ENCODE peak calls at places on chromosomes 12 and 14, in six cellular contexts. Z, G, R, X, Q and E are unnamed samples.

GRCh38 chr14:96852823-96853422 is 55.7 kb downstream of the VRK1 start:
- DNase-seq in Z (no peak), G (no peak), R (peak; percentile 15), X (peak; percentile 20), Q (peak; percentile 63), E (peak; percentile 6)

GRCh38 chr12:58310828-58311273 is 369.5 kb downstream of the ATP23 start:
- DNase-seq in Z (no peak), G (no peak), R (peak; percentile 90), X (peak; percentile 99), Q (no peak), E (no peak)

GRCh38 chr14:74402264-74403251 is 23.5 kb downstream of the SYNDIG1L start:
- DNase-seq in Z (peak; percentile 41), G (no peak), R (no peak), X (no peak), Q (no peak), E (no peak)

GRCh38 chr14:23024612-23025075 is 10.1 kb downstream of the PSMB5 start:
- DNase-seq in Z (peak; percentile 56), G (no peak), R (no peak), X (no peak), Q (no peak), E (peak; percentile 41)

GRCh38 chr14:93789366-93790130 is 1.3 kb upstream of the PRIMA1 start:
- DNase-seq in Z (peak; percentile 20), G (no peak), R (no peak), X (no peak), Q (peak; percentile 42), E (no peak)

GRCh38 chr14:22047105-22047504 is 373.5 kb upstream of the OR4E1 start:
- DNase-seq in Z (no peak), G (no peak), R (no peak), X (no peak), Q (peak; percentile 80), E (no peak)

GRCh38 chr14:71163050-71163841 is 256.0 kb downstream of the PCNX1 start:
- DNase-seq in Z (no peak), G (no peak), R (no peak), X (no peak), Q (no peak), E (no peak)

GRCh38 chr14:100686858-100687257 is 39.8 kb upstream of the DLK1 start:
- DNase-seq in Z (no peak), G (no peak), R (no peak), X (no peak), Q (no peak), E (no peak)

GRCh38 chr12:111753144-111753881 is 13.4 kb upstream of the ALDH2 start:
- DNase-seq in Z (peak; percentile 79), G (peak; percentile 41), R (peak; percentile 48), X (no peak), Q (peak; percentile 81), E (peak; percentile 61)

GRCh38 chr12:47648056-47648579 is 57.7 kb downstream of the RPAP3 start:
- DNase-seq in Z (no peak), G (no peak), R (no peak), X (no peak), Q (no peak), E (no peak)

GRCh38 chr12:50166776-50167025 is 468 bp downstream of the CERS5 start:
- DNase-seq in Z (no peak), G (no peak), R (no peak), X (peak; percentile 24), Q (no peak), E (no peak)

GRCh38 chr12:6871052-6871957 is 1.8 kb downstream of the SPSB2 start:
- DNase-seq in Z (no peak), G (no peak), R (no peak), X (no peak), Q (peak; percentile 36), E (no peak)

GRCh38 chr12:47360771-47361388 is 281.1 kb upstream of the AMIGO2 start:
- DNase-seq in Z (no peak), G (no peak), R (no peak), X (no peak), Q (no peak), E (no peak)

GRCh38 chr12:71439362-71439612 is 311 bp upstream of the LGR5 start:
- DNase-seq in Z (no peak), G (no peak), R (no peak), X (no peak), Q (no peak), E (no peak)

GRCh38 chr12:10205251-10205807 is 7.3 kb upstream of the GABARAPL1 start:
- DNase-seq in Z (no peak), G (no peak), R (no peak), X (peak; percentile 30), Q (no peak), E (no peak)

GRCh38 chr12:52182456-52182855 is 9.4 kb downstream of the KRT80 start:
- DNase-seq in Z (peak; percentile 12), G (no peak), R (no peak), X (no peak), Q (no peak), E (no peak)

GRCh38 chr12:26633591-26634210 is 199.3 kb downstream of the ITPR2 start:
- DNase-seq in Z (no peak), G (no peak), R (peak; percentile 66), X (peak; percentile 92), Q (no peak), E (no peak)

GRCh38 chr12:119775246-119775895 is 101.7 kb downstream of the CIT start:
- DNase-seq in Z (no peak), G (no peak), R (no peak), X (no peak), Q (peak; percentile 11), E (no peak)

GRCh38 chr12:49346659-49347306 is at the start of gene DNAJC22:
- DNase-seq in Z (peak; percentile 66), G (no peak), R (no peak), X (no peak), Q (peak; percentile 44), E (peak; percentile 60)

GRCh38 chr12:123000578-123000977 is 20.1 kb downstream of the ARL6IP4 start:
- DNase-seq in Z (no peak), G (no peak), R (no peak), X (no peak), Q (no peak), E (no peak)

GRCh38 chr14:94823556-94824341 is 53.8 kb upstream of the GSC start:
- DNase-seq in Z (no peak), G (no peak), R (no peak), X (peak; percentile 1), Q (peak; percentile 15), E (no peak)

GRCh38 chr14:94548999-94549985 is 11.9 kb upstream of the SERPINA4 start:
- DNase-seq in Z (peak; percentile 90), G (peak; percentile 73), R (peak; percentile 1), X (peak; percentile 18), Q (peak; percentile 90), E (peak; percentile 92)

GRCh38 chr12:109527489-109528123 is 45.7 kb downstream of the MMAB start:
- DNase-seq in Z (no peak), G (no peak), R (no peak), X (no peak), Q (no peak), E (no peak)

GRCh38 chr14:20492486-20492885 is 12.9 kb upstream of the RNASE10 start:
- DNase-seq in Z (no peak), G (no peak), R (no peak), X (peak; percentile 37), Q (no peak), E (no peak)

GRCh38 chr12:50240792-50241114 is 42.6 kb downstream of the LIMA1 start:
- DNase-seq in Z (no peak), G (no peak), R (no peak), X (no peak), Q (no peak), E (no peak)

GRCh38 chr12:90959538-90960139 is 4.7 kb upstream of the CCER1 start:
- DNase-seq in Z (no peak), G (no peak), R (no peak), X (no peak), Q (peak; percentile 74), E (peak; percentile 18)

GRCh38 chr12:52681551-52682380 is 1.6 kb upstream of the KRT1 start:
- DNase-seq in Z (no peak), G (no peak), R (no peak), X (no peak), Q (no peak), E (no peak)

DNA sequence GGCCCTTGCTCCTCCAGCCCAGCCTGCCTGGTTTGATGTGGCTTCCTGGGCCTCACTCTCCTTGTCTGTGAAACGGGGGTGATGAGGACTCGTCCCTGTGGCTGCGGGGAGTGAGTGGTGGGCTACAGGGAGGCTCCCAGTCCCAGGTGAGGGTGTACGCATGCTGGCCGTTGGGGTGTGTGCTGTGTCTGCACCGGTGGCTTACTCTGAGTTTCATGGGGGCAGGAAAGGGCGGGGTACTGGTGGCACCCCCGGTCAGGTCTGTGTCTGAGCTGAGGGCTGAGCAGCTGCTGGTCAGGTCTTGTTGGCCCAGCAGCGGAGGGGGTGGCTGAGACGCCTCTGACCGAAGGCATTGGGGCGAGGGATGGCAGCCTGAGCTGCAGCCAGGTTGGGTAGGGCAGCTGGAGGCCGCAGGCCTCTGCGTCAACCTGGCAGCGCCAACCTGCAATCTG is 11.2 kb downstream of the ULK1 start:
- DNase-seq in Z (no peak), G (no peak), R (no peak), X (no peak), Q (no peak), E (no peak)
- TF ChIP-seq CTCF in Z (no peak), G (no peak), R (no peak), X (no peak), Q (no peak), E (no peak)

GRCh38 chr12:106631150-106631549 is 48.3 kb downstream of the RFX4 start:
- DNase-seq in Z (no peak), G (no peak), R (no peak), X (no peak), Q (peak; percentile 16), E (no peak)
- TF ChIP-seq CTCF in Z (no peak), G (no peak), R (no peak), X (no peak), Q (peak; percentile 32), E (no peak)

GRCh38 chr12:2353691-2354090 is 300.9 kb downstream of the CACNA1C start:
- DNase-seq in Z (no peak), G (no peak), R (no peak), X (no peak), Q (no peak), E (no peak)

GRCh38 chr12:2356601-2357125 is 303.9 kb downstream of the CACNA1C start:
- DNase-seq in Z (no peak), G (no peak), R (no peak), X (no peak), Q (no peak), E (no peak)

GRCh38 chr12:2354151-2354991 is 301.6 kb downstream of the CACNA1C start:
- DNase-seq in Z (no peak), G (no peak), R (no peak), X (peak; percentile 68), Q (no peak), E (no peak)

GRCh38 chr12:2355198-2355597 is 302.4 kb downstream of the CACNA1C start:
- DNase-seq in Z (no peak), G (no peak), R (no peak), X (no peak), Q (no peak), E (no peak)

GRCh38 chr12:2355604-2356003 is 302.8 kb downstream of the CACNA1C start:
- DNase-seq in Z (no peak), G (no peak), R (no peak), X (no peak), Q (no peak), E (no peak)
- TF ChIP-seq CTCF in Z (no peak), G (no peak), R (no peak), X (no peak), Q (no peak), E (no peak)

GRCh38 chr14:61540931-61541330 is 154.4 kb upstream of the HIF1A start:
- DNase-seq in Z (no peak), G (no peak), R (no peak), X (no peak), Q (no peak), E (no peak)
- TF ChIP-seq CTCF in Z (no peak), G (no peak), R (no peak), X (no peak), Q (no peak), E (no peak)

GRCh38 chr12:3350432-3350831 is 140.6 kb upstream of the PRMT8 start:
- DNase-seq in Z (no peak), G (no peak), R (no peak), X (no peak), Q (no peak), E (no peak)
- TF ChIP-seq CTCF in Z (no peak), G (peak; percentile 11), R (no peak), X (no peak), Q (no peak), E (no peak)